ENCODE peak calls at places on chromosomes 12 and 14, in ten cellular contexts. E is body of pancreas; S is stimulated activated CD8-positive, alpha-beta memory T cell treated with anti-CD3 and anti-CD28 coated beads, Interleukin-4, amount 100 ng/mL, for 1 hour; W is frontal cortex; J is endothelial cell; K is ELF-1; C is ecto neural progenitor cell; R is uterus; Y is AG09319; Q is H54. T is an unnamed sample.

GRCh38 chr12:78118486-78118885 is 287.8 kb downstream of the NAV3 start:
- DNase-seq in C (no peak), W (no peak), E (no peak), S (no peak), J (no peak), Y (no peak), K (no peak), R (no peak), Q (no peak), T (no peak)

GRCh38 chr12:95721320-95721719 is 69.2 kb downstream of the NTN4 start:
- DNase-seq in K (no peak), R (no peak), S (no peak), Q (no peak), C (no peak), Y (no peak), J (no peak), W (no peak), E (no peak), T (no peak)

GRCh38 chr14:45128963-45129629 is 5.2 kb downstream of the FKBP3 start:
- DNase-seq in K (no peak), S (no peak), R (no peak), W (no peak), Q (no peak), E (no peak), Y (no peak), J (no peak), C (no peak), T (no peak)

GRCh38 chr12:101793401-101793800 is 37.4 kb downstream of the GNPTAB start:
- DNase-seq in Y (no peak), C (no peak), E (no peak), K (no peak), R (no peak), Q (peak), W (no peak), S (no peak), J (no peak), T (peak)

GRCh38 chr14:29752221-29752923 is 175.3 kb downstream of the PRKD1 start:
- DNase-seq in J (no peak), E (no peak), K (no peak), Q (no peak), C (no peak), Y (no peak), S (no peak), R (no peak), W (no peak), T (no peak)

GRCh38 chr12:127480775-127481314 is 786.1 kb upstream of the TMEM132C start:
- DNase-seq in J (no peak), Y (no peak), C (no peak), W (no peak), S (no peak), K (peak), R (no peak), Q (no peak), E (no peak), T (no peak)

GRCh38 chr12:105343836-105344235 is 13.3 kb downstream of the C12orf75 start:
- DNase-seq in S (no peak), Y (no peak), R (no peak), C (peak), E (no peak), Q (no peak), W (no peak), K (no peak), J (no peak), T (no peak)

GRCh38 chr12:10363922-10364838 is 25.7 kb downstream of the KLRK1 start:
- DNase-seq in S (no peak), E (peak), C (peak), R (peak), J (peak), W (no peak), K (peak), Q (peak), Y (no peak), T (peak)

GRCh38 chr14:89890589-89890988 is 63.9 kb downstream of the EFCAB11 start:
- DNase-seq in W (no peak), Y (no peak), C (no peak), E (no peak), K (no peak), J (no peak), Q (no peak), S (no peak), R (no peak), T (no peak)

T was measured in kidney glomerular epithelial cell.